ENCODE peak calls at places on chromosomes 12 and 14, in four cellular contexts. R is uterus, Z is GM18507, C is HepG2. B is an unnamed sample.

GRCh38 chr14:89165810-89166209 is 251.2 kb downstream of the FOXN3 start:
- DNase-seq in R (no peak), Z (no peak), C (no peak), B (no peak)

GRCh38 chr12:58915634-58916033 is 4.7 kb downstream of the LRIG3 start:
- DNase-seq in R (peak; percentile 58), Z (no peak), C (no peak), B (no peak)

GRCh38 chr12:32377344-32378000 is 21.9 kb upstream of the FGD4 start:
- DNase-seq in R (no peak), Z (no peak), C (no peak), B (no peak)

GRCh38 chr12:90546511-90546910 is 408.5 kb downstream of the CCER1 start:
- DNase-seq in R (no peak), Z (no peak), C (no peak), B (no peak)

GRCh38 chr12:52434096-52434733 is at the start of gene KRT75:
- DNase-seq in R (no peak), Z (no peak), C (no peak), B (no peak)

GRCh38 chr12:114692558-114693531 is 8.9 kb upstream of the TBX3 start:
- DNase-seq in R (peak; percentile 41), Z (no peak), C (no peak), B (peak; percentile 14)

GRCh38 chr14:100903672-100904185 is at the start of gene RTL1:
- DNase-seq in R (no peak), Z (no peak), C (no peak), B (no peak)

GRCh38 chr12:84117190-84117589 is 795.4 kb downstream of the SLC6A15 start:
- DNase-seq in R (no peak), Z (no peak), C (no peak), B (no peak)

GRCh38 chr12:94622475-94622874 is 27.9 kb downstream of the TMCC3 start:
- DNase-seq in R (no peak), Z (no peak), C (no peak), B (no peak)

GRCh38 chr14:103293465-103293864 is 40.6 kb upstream of the EIF5 start:
- DNase-seq in R (no peak), Z (no peak), C (no peak), B (no peak)

GRCh38 chr14:91924871-91925726 is 22.4 kb downstream of the FBLN5 start:
- DNase-seq in R (no peak), Z (no peak), C (no peak), B (no peak)

GRCh38 chr14:30214014-30214413 is 286.4 kb upstream of the PRKD1 start:
- DNase-seq in R (no peak), Z (no peak), C (no peak), B (no peak)

GRCh38 chr12:77842430-77842829 is 11.7 kb downstream of the NAV3 start:
- DNase-seq in R (no peak), Z (no peak), C (peak; percentile 68), B (no peak)

GRCh38 chr12:45975506-45975905 is 14.9 kb downstream of the SCAF11 start:
- DNase-seq in R (no peak), Z (no peak), C (no peak), B (no peak)

GRCh38 chr12:132356686-132357622 is 27.6 kb upstream of the GALNT9 start:
- DNase-seq in R (no peak), Z (no peak), C (no peak), B (peak; percentile 50)

GRCh38 chr12:51943346-51943745 is 8.2 kb upstream of the ACVR1B start:
- DNase-seq in R (no peak), Z (no peak), C (no peak), B (no peak)

GRCh38 chr14:54773171-54774006 is 129.2 kb downstream of the GCH1 start:
- DNase-seq in R (peak; percentile 90), Z (peak; percentile 57), C (peak; percentile 78), B (peak; percentile 91)

GRCh38 chr12:805022-805632 is 52.7 kb downstream of the WNK1 start:
- DNase-seq in R (no peak), Z (no peak), C (no peak), B (no peak)

GRCh38 chr12:108337235-108338223 is 1.6 kb downstream of the CMKLR1 start:
- DNase-seq in R (no peak), Z (peak; percentile 45), C (peak; percentile 26), B (no peak)

GRCh38 chr14:77041837-77042557 is 13.5 kb upstream of the IRF2BPL start:
- DNase-seq in R (peak; percentile 72), Z (no peak), C (no peak), B (peak; percentile 82)

GRCh38 chr14:101179691-101180211 is 276.2 kb upstream of the RTL1 start:
- DNase-seq in R (peak; percentile 6), Z (no peak), C (no peak), B (no peak)

GRCh38 chr12:55830601-55831406 is 1.4 kb upstream of the DNAJC14 start:
- DNase-seq in R (peak; percentile 86), Z (peak; percentile 36), C (peak; percentile 45), B (peak; percentile 79)

GRCh38 chr14:101948666-101949205 is 15.6 kb upstream of the DYNC1H1 start:
- DNase-seq in R (no peak), Z (no peak), C (no peak), B (peak; percentile 37)

GRCh38 chr14:102351023-102351422 is 11.7 kb downstream of the CINP start:
- DNase-seq in R (no peak), Z (no peak), C (no peak), B (no peak)

GRCh38 chr14:102320033-102320660 is 601 bp downstream of the ZNF839 start:
- DNase-seq in R (peak; percentile 53), Z (peak; percentile 8), C (no peak), B (peak; percentile 85)

B was measured in psoas muscle.